ENCODE peak calls at places on chromosomes 7 and 10, in five cellular contexts. C, P, D, E and Y are unnamed samples. For H3K4me1, the result is how much of the 10 kb centered on the place peaks cover.

GRCh38 chr7:111076205-111076604 is 14.7 kb upstream of the LRRN3 start:
- DNase-seq in C (no peak), P (no peak), D (no peak), E (no peak), Y (peak)

GRCh38 chr7:16838891-16839290 is 34.1 kb upstream of the AGR2 start:
- DNase-seq in C (no peak), P (no peak), D (no peak), E (no peak), Y (no peak)

GRCh38 chr7:87347207-87347606 is 1.7 kb downstream of the CROT start:
- DNase-seq in C (no peak), P (no peak), D (no peak), E (no peak), Y (no peak)

GRCh38 chr10:112532053-112532658 is 85.1 kb downstream of the VTI1A start:
- DNase-seq in C (no peak), P (no peak), D (no peak), E (no peak), Y (no peak)

GRCh38 chr10:13803566-13804554 is 217.1 kb downstream of the PRPF18 start:
- DNase-seq in C (no peak), P (no peak), D (no peak), E (no peak), Y (no peak)

GRCh38 chr10:101576229-101576863 is 11.7 kb downstream of the POLL start:
- DNase-seq in C (no peak), P (peak), D (no peak), E (no peak), Y (peak)

GRCh38 chr10:35194471-35194870 is 67.8 kb downstream of the CREM start:
- DNase-seq in C (no peak), P (no peak), D (no peak), E (no peak), Y (no peak)

GRCh38 chr10:45000764-45001381 is at the start of gene ZNF22:
- DNase-seq in C (peak), P (peak), D (peak), E (peak), Y (peak)

GRCh38 chr10:96417432-96417831 is 58.6 kb upstream of the OPALIN start:
- DNase-seq in C (no peak), P (no peak), D (no peak), E (peak), Y (no peak)

GRCh38 chr10:124076334-124076733 is 17.1 kb downstream of the CHST15 start:
- DNase-seq in C (no peak), P (no peak), D (no peak), E (no peak), Y (no peak)

GRCh38 chr7:32319019-32319382 is 171.2 kb downstream of the LSM5 start:
- DNase-seq in C (no peak), P (no peak), D (no peak), E (no peak), Y (no peak)

GRCh38 chr10:48792687-48793096 is 108.0 kb downstream of the WDFY4 start:
- DNase-seq in C (no peak), P (no peak), D (no peak), E (no peak), Y (peak)

GRCh38 chr7:6258440-6259182 is 13.8 kb downstream of the CYTH3 start:
- DNase-seq in C (no peak), P (no peak), D (no peak), E (no peak), Y (no peak)

GRCh38 chr7:25846722-25847121 is 305.3 kb upstream of the NFE2L3 start:
- DNase-seq in C (peak), P (no peak), D (no peak), E (peak), Y (no peak)

GRCh38 chr7:103432713-103433112 is 13.3 kb downstream of the SLC26A5 start:
- DNase-seq in C (no peak), P (no peak), D (no peak), E (no peak), Y (no peak)

GRCh38 chr10:44004913-44005787 is 356.5 kb upstream of the ZNF32 start:
- DNase-seq in C (no peak), P (no peak), D (no peak), E (no peak), Y (no peak)

GRCh38 chr10:17578603-17579002 is 38.6 kb downstream of the HACD1 start:
- DNase-seq in C (peak), P (no peak), D (no peak), E (no peak), Y (no peak)

GRCh38 chr10:93859049-93859655 is 34.6 kb upstream of the SLC35G1 start:
- DNase-seq in C (no peak), P (peak), D (no peak), E (no peak), Y (no peak)

GRCh38 chr7:36784991-36785940 is 61.0 kb upstream of the AOAH start:
- DNase-seq in C (peak), P (no peak), D (peak), E (no peak), Y (peak)

GRCh38 chr7:36787933-36788378 is 63.7 kb upstream of the AOAH start:
- DNase-seq in C (no peak), P (no peak), D (peak), E (no peak), Y (no peak)

GRCh38 chr7:36790280-36790679 is 66.0 kb upstream of the AOAH start:
- DNase-seq in C (no peak), P (no peak), D (peak), E (no peak), Y (no peak)

GRCh38 chr7:36792421-36792820 is 68.1 kb upstream of the AOAH start:
- DNase-seq in C (no peak), P (no peak), D (no peak), E (no peak), Y (no peak)

DNA sequence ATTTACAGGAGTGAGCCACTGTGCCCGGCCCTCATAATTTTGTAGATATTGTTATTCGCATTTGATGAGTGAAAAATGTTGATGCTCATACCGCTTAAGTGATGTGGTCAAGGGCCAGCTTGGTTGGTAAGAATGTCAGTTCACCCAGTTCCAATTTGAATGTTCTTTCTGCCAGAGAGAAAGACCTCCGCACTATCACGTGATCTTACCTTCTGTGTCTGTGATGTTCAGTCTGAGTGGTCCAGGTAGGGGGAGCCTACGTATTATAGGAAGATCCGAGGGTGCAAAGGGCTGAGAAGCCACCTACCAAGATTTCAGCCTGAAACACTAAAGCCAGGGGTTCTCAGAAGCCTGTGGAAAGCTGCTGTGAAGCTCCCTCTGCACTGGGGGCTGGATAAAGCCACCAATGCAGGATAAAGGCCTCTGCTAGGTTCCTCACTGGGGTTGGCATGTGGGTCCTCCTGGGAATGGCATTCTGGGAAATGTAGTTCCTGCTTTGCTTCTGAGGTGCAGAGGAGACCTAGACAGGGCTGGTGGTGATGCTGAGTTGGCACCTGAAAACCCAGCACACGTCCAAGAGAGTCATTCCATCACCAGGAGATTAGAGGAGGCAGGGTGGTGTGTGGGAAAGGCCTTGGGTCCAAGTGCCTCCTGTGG is 64.6 kb upstream of the AOAH start:
- DNase-seq in C (no peak), P (no peak), D (no peak), E (no peak), Y (no peak)
- H3K4me1 ChIP-seq in C (under half), P (under half), D (half or more), E (under half), Y (under half)

GRCh38 chr10:90579602-90580242 is 278.1 kb downstream of the HTR7 start:
- DNase-seq in C (no peak), P (peak), D (no peak), E (peak), Y (peak)
- TF ChIP-seq CTCF in C (peak), P (no peak), D (no peak), E (no peak), Y (peak)

GRCh38 chr10:38119038-38119437 is 24.9 kb downstream of the ZNF37A start:
- DNase-seq in C (no peak), P (no peak), D (no peak), E (no peak), Y (no peak)

DNA sequence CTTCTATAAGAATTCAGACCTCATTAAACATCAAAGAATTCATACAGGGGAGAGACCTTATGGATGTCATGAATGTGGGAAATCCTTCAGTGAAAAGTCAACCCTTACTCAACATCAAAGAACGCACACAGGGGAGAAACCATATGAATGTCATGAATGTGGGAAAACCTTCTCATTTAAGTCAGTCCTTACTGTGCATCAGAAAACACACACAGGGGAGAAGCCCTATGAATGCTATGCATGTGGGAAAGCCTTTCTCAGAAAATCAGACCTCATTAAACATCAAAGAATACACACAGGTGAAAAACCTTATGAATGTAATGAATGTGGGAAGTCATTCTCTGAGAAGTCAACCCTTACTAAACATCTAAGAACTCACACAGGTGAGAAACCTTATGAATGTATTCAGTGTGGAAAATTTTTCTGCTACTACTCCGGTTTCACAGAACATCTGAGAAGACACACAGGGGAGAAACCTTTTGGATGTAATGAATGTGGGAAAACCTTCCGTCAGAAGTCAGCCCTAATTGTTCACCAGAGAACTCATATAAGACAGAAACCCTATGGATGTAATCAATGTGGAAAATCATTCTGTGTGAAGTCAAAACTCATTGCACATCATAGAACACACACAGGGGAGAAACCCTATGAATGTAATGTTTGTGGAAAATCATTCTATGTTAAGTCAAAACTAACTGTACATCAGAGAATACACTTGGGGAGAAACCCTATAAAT is 24.1 kb downstream of the ZNF37A start:
- DNase-seq in C (no peak), P (peak), D (no peak), E (no peak), Y (peak)
- H3K27ac ChIP-seq in C (no peak), P (no peak), D (no peak), E (no peak), Y (no peak)

DNA sequence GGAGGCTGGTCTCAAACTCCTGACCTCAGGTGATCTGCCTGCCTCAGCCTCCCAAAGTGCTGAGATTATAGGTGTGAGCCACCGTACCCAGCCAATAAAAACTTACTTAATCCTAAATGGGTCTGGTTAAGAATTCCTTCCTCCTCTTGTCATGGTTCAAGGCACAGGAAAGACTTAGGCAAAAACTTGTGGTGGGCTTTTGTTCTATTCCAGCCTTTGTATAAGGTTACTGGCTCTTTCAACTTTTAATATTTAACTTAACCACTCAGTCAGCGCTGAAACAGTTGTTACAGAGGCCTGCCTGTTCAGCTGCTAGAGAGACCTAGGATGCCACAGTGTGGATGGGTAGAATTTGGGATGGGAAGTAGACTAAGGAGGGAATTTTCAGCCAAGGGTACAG is 28.1 kb upstream of the GARS1 start:
- DNase-seq in C (no peak), P (no peak), D (no peak), E (no peak), Y (no peak)
- H3K4me1 ChIP-seq in C (under half), P (under half), D (under half), E (under half), Y (under half)

GRCh38 chr7:1223196-1224092 is 9.2 kb upstream of the UNCX start:
- DNase-seq in C (no peak), P (peak), D (no peak), E (no peak), Y (no peak)
- TF ChIP-seq CTCF in C (no peak), P (no peak), D (no peak), E (peak), Y (peak)

GRCh38 chr10:71143170-71143569 is 69.2 kb upstream of the UNC5B start:
- DNase-seq in C (peak), P (no peak), D (no peak), E (no peak), Y (no peak)
- H3K27ac ChIP-seq in C (peak), P (no peak), D (no peak), E (no peak), Y (no peak)

DNA sequence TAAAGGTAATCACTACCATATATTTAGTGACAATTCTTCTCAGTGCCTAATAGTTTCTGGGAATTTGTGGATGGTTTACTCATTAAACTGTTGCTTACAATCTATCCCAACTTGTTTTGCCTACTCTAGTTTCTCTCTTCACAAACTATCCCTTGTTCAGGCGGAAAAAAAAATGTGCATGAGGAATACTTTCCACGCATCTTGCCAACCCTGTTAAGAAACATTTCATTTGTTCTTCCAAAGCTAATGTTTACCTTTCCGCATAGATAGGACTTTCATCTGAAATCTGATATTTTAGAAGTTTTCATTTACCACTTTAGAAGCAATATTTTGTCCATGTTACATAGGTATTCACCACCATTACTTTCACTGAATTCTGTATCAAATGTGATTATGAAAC is 191.9 kb downstream of the MDFIC start:
- DNase-seq in C (no peak), P (no peak), D (no peak), E (peak), Y (no peak)
- H3K4me1 ChIP-seq in C (under half), P (under half), D (under half), E (under half), Y (under half)

GRCh38 chr10:77431209-77431611 is 206.4 kb downstream of the KCNMA1 start:
- DNase-seq in C (no peak), P (peak), D (no peak), E (peak), Y (no peak)
- TF ChIP-seq CTCF in C (no peak), P (no peak), D (no peak), E (no peak), Y (no peak)

GRCh38 chr7:151630349-151630748 is 110.7 kb upstream of the RHEB start:
- DNase-seq in C (no peak), P (no peak), D (no peak), E (no peak), Y (no peak)

GRCh38 chr7:151632750-151633515 is 113.2 kb upstream of the RHEB start:
- DNase-seq in C (peak), P (no peak), D (peak), E (peak), Y (peak)

GRCh38 chr7:151629873-151630272 is 110.2 kb upstream of the RHEB start:
- DNase-seq in C (no peak), P (no peak), D (no peak), E (no peak), Y (no peak)

GRCh38 chr7:151631968-151632749 is 112.5 kb upstream of the RHEB start:
- DNase-seq in C (peak), P (peak), D (peak), E (peak), Y (no peak)

DNA sequence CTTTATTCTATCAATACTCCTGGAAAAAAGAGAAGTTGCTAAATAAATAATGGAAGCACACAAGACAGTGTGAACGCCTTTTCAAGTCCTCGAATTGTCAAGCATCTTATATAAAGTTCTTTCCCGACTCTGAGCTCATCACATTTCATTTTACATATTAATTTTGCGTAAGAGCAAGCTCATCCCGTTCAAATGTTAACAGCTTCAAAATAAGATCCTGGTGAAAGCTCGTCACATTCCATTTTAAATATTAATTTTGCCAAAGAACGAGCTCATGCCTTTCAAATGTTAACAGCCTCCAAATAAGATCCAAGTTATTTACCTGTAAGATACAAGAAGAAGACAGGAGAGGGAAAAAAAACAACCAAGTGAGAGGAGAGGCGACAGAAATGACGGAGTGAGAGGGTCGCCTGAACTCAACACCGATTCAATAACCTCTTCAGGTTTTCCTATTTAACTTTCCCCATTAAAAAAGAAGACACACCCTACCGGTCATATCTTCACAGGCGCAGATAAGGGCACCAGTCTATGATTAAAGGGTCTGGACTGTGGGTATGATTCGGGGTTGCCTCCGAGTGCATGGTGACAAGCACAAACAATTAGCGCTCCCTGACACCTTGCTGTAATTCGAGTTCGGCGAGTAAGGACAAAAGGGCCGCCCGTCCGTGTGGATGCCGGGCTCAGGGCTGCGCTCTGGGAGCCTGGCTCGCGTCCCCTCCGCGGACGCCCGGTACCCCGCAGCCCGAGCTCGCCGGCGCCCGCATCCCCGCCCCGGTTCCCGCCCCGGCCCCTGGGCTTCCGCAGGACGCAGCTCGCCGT is 111.7 kb upstream of the RHEB start:
- DNase-seq in C (no peak), P (peak), D (no peak), E (no peak), Y (no peak)
- H3K27ac ChIP-seq in C (peak), P (peak), D (peak), E (peak), Y (peak)

GRCh38 chr7:128021361-128021760 is 9.9 kb downstream of the LRRC4 start:
- DNase-seq in C (no peak), P (peak), D (no peak), E (peak), Y (peak)

GRCh38 chr7:128019330-128019729 is 11.9 kb downstream of the LRRC4 start:
- DNase-seq in C (no peak), P (no peak), D (no peak), E (no peak), Y (no peak)

GRCh38 chr7:128020161-128020560 is 11.1 kb downstream of the LRRC4 start:
- DNase-seq in C (no peak), P (peak), D (no peak), E (no peak), Y (no peak)

GRCh38 chr7:128017460-128017859 is 13.8 kb downstream of the LRRC4 start:
- DNase-seq in C (no peak), P (no peak), D (no peak), E (no peak), Y (no peak)

DNA sequence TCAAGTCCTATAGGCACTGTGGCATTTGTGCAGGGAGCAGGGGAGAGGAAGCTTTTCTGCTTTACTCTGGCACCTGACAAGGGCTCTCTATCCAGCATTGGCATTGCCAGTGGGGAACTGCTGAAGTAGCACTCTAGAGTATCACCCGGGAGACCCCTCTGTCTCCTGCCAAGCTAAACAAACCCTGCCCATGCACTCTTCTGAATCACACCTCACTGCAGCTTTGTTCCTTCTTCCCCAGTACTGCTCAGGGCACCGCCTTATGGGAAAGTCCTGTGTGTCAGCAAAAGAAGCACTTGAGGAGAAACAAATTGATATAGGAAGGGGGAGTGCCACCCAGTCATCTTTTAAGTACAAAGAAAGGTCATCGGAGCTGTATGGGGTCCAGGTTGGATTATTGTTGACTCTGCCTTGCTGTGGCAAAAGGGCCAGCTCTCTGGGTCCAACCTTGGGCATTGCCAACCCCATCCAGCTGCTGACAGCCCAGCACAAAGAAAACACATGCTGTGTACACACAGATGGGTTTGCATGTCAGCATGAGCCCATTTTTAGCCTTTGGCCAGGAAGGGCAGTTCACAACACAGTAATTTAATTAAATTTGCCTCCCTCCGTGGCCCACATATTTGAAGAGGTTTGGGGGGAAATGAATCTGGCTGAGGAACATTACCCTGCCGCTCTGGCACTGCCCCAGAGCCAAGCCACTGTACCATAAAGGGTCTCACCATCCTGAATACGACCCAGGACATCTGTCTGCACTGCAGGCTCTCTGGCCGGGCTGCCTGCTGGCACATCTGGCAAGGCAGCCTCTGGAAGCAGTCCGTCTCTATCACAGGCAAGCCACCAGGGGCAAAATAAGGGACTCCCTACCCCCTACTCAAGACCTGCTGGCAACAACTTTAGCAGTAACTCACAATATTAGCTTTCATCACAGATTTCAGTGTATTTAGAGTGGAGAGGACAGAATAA is 13.1 kb downstream of the LRRC4 start:
- DNase-seq in C (no peak), P (no peak), D (no peak), E (no peak), Y (peak)
- H3K4me1 ChIP-seq in C (under half), P (under half), D (under half), E (under half), Y (under half)